ENCODE peak calls at places on chromosome 14, in eight cellular contexts. One of them, this sample, is unnamed.

GRCh38 chr14:43165651-43166050 is 1341.4 kb downstream of the FSCB start:
- DNase-seq in AG04450: no peak
- DNase-seq in lower lobe of right lung: no peak
- DNase-seq in breast epithelium: no peak
- DNase-seq in AG09309: no peak
- DNase-seq in epithelial cell of esophagus: no peak
- DNase-seq in right lobe of liver: no peak
- DNase-seq in kidney epithelial cell: no peak
- DNase-seq in this sample: no peak

GRCh38 chr14:72924332-72924731 is 1.9 kb upstream of the DCAF4 start:
- DNase-seq in AG04450: no peak
- DNase-seq in lower lobe of right lung: peak; percentile 71
- DNase-seq in breast epithelium: peak; percentile 93
- DNase-seq in AG09309: no peak
- DNase-seq in epithelial cell of esophagus: no peak
- DNase-seq in right lobe of liver: no peak
- DNase-seq in kidney epithelial cell: no peak
- DNase-seq in this sample: no peak

GRCh38 chr14:54291491-54292191 is 105.2 kb upstream of the CDKN3 start:
- DNase-seq in AG04450: no peak
- DNase-seq in lower lobe of right lung: no peak
- DNase-seq in breast epithelium: no peak
- DNase-seq in AG09309: no peak
- DNase-seq in epithelial cell of esophagus: no peak
- DNase-seq in right lobe of liver: no peak
- DNase-seq in kidney epithelial cell: no peak
- DNase-seq in this sample: no peak

GRCh38 chr14:34465069-34465859 is 3.2 kb upstream of the SPTSSA start:
- DNase-seq in AG04450: no peak
- DNase-seq in lower lobe of right lung: no peak
- DNase-seq in breast epithelium: no peak
- DNase-seq in AG09309: no peak
- DNase-seq in epithelial cell of esophagus: peak; percentile 35
- DNase-seq in right lobe of liver: no peak
- DNase-seq in kidney epithelial cell: no peak
- DNase-seq in this sample: peak; percentile 26

GRCh38 chr14:89853976-89854693 is 100.4 kb downstream of the EFCAB11 start:
- DNase-seq in AG04450: no peak
- DNase-seq in lower lobe of right lung: no peak
- DNase-seq in breast epithelium: no peak
- DNase-seq in AG09309: peak; percentile 82
- DNase-seq in epithelial cell of esophagus: no peak
- DNase-seq in right lobe of liver: no peak
- DNase-seq in kidney epithelial cell: no peak
- DNase-seq in this sample: no peak

GRCh38 chr14:30854492-30854891 is 19.9 kb upstream of the COCH start:
- DNase-seq in AG04450: no peak
- DNase-seq in lower lobe of right lung: no peak
- DNase-seq in breast epithelium: no peak
- DNase-seq in AG09309: no peak
- DNase-seq in epithelial cell of esophagus: peak; percentile 50
- DNase-seq in right lobe of liver: no peak
- DNase-seq in kidney epithelial cell: no peak
- DNase-seq in this sample: no peak

GRCh38 chr14:81402123-81402495 is 2.0 kb upstream of the STON2 start:
- DNase-seq in AG04450: no peak
- DNase-seq in lower lobe of right lung: no peak
- DNase-seq in breast epithelium: no peak
- DNase-seq in AG09309: no peak
- DNase-seq in epithelial cell of esophagus: peak; percentile 30
- DNase-seq in right lobe of liver: no peak
- DNase-seq in kidney epithelial cell: no peak
- DNase-seq in this sample: no peak

GRCh38 chr14:54881235-54881760 is 21.3 kb downstream of the GCH1 start:
- DNase-seq in AG04450: no peak
- DNase-seq in lower lobe of right lung: no peak
- DNase-seq in breast epithelium: no peak
- DNase-seq in AG09309: no peak
- DNase-seq in epithelial cell of esophagus: peak; percentile 63
- DNase-seq in right lobe of liver: no peak
- DNase-seq in kidney epithelial cell: no peak
- DNase-seq in this sample: no peak

GRCh38 chr14:92970233-92970625 is 47.3 kb downstream of the CHGA start:
- DNase-seq in AG04450: no peak
- DNase-seq in lower lobe of right lung: peak; percentile 28
- DNase-seq in breast epithelium: no peak
- DNase-seq in AG09309: no peak
- DNase-seq in epithelial cell of esophagus: no peak
- DNase-seq in right lobe of liver: no peak
- DNase-seq in kidney epithelial cell: no peak
- DNase-seq in this sample: no peak

GRCh38 chr14:91911474-91912032 is 35.9 kb downstream of the FBLN5 start:
- DNase-seq in AG04450: no peak
- DNase-seq in lower lobe of right lung: no peak
- DNase-seq in breast epithelium: no peak
- DNase-seq in AG09309: no peak
- DNase-seq in epithelial cell of esophagus: peak; percentile 71
- DNase-seq in right lobe of liver: no peak
- DNase-seq in kidney epithelial cell: no peak
- DNase-seq in this sample: no peak

GRCh38 chr14:30874120-30874998 is at the start of gene COCH:
- DNase-seq in AG04450: no peak
- DNase-seq in lower lobe of right lung: peak; percentile 47
- DNase-seq in breast epithelium: no peak
- DNase-seq in AG09309: no peak
- DNase-seq in epithelial cell of esophagus: no peak
- DNase-seq in right lobe of liver: peak; percentile 53
- DNase-seq in kidney epithelial cell: no peak
- DNase-seq in this sample: no peak

GRCh38 chr14:92922883-92923743 is at the start of gene CHGA:
- DNase-seq in AG04450: no peak
- DNase-seq in lower lobe of right lung: peak; percentile 65
- DNase-seq in breast epithelium: peak; percentile 60
- DNase-seq in AG09309: no peak
- DNase-seq in epithelial cell of esophagus: peak; percentile 57
- DNase-seq in right lobe of liver: no peak
- DNase-seq in kidney epithelial cell: no peak
- DNase-seq in this sample: no peak

GRCh38 chr14:77037886-77038511 is 9.5 kb upstream of the IRF2BPL start:
- DNase-seq in AG04450: no peak
- DNase-seq in lower lobe of right lung: peak; percentile 68
- DNase-seq in breast epithelium: no peak
- DNase-seq in AG09309: no peak
- DNase-seq in epithelial cell of esophagus: no peak
- DNase-seq in right lobe of liver: no peak
- DNase-seq in kidney epithelial cell: no peak
- DNase-seq in this sample: no peak

GRCh38 chr14:73059326-73059725 is 992 bp downstream of the RBM25 start:
- DNase-seq in AG04450: no peak
- DNase-seq in lower lobe of right lung: no peak
- DNase-seq in breast epithelium: no peak
- DNase-seq in AG09309: no peak
- DNase-seq in epithelial cell of esophagus: peak; percentile 18
- DNase-seq in right lobe of liver: no peak
- DNase-seq in kidney epithelial cell: no peak
- DNase-seq in this sample: no peak

GRCh38 chr14:90578283-90578985 is 181.6 kb downstream of the CALM1 start:
- DNase-seq in AG04450: no peak
- DNase-seq in lower lobe of right lung: no peak
- DNase-seq in breast epithelium: no peak
- DNase-seq in AG09309: no peak
- DNase-seq in epithelial cell of esophagus: no peak
- DNase-seq in right lobe of liver: no peak
- DNase-seq in kidney epithelial cell: no peak
- DNase-seq in this sample: no peak

GRCh38 chr14:91946313-91947195 is 940 bp downstream of the FBLN5 start:
- DNase-seq in AG04450: no peak
- DNase-seq in lower lobe of right lung: no peak
- DNase-seq in breast epithelium: no peak
- DNase-seq in AG09309: no peak
- DNase-seq in epithelial cell of esophagus: no peak
- DNase-seq in right lobe of liver: no peak
- DNase-seq in kidney epithelial cell: no peak
- DNase-seq in this sample: no peak

GRCh38 chr14:98548071-98548686 is 723.8 kb downstream of the BCL11B start:
- DNase-seq in AG04450: no peak
- DNase-seq in lower lobe of right lung: no peak
- DNase-seq in breast epithelium: no peak
- DNase-seq in AG09309: no peak
- DNase-seq in epithelial cell of esophagus: peak; percentile 18
- DNase-seq in right lobe of liver: no peak
- DNase-seq in kidney epithelial cell: no peak
- DNase-seq in this sample: no peak

GRCh38 chr14:105527381-105528196 is 1.2 kb downstream of the TMEM121 start:
- DNase-seq in AG04450: no peak
- DNase-seq in lower lobe of right lung: no peak
- DNase-seq in breast epithelium: no peak
- DNase-seq in AG09309: no peak
- DNase-seq in epithelial cell of esophagus: no peak
- DNase-seq in right lobe of liver: no peak
- DNase-seq in kidney epithelial cell: no peak
- DNase-seq in this sample: no peak

GRCh38 chr14:105526781-105527380 is 498 bp downstream of the TMEM121 start:
- DNase-seq in AG04450: no peak
- DNase-seq in lower lobe of right lung: no peak
- DNase-seq in breast epithelium: no peak
- DNase-seq in AG09309: no peak
- DNase-seq in epithelial cell of esophagus: no peak
- DNase-seq in right lobe of liver: no peak
- DNase-seq in kidney epithelial cell: no peak
- DNase-seq in this sample: no peak

GRCh38 chr14:105525326-105525725 is 1.1 kb upstream of the TMEM121 start:
- DNase-seq in AG04450: no peak
- DNase-seq in lower lobe of right lung: no peak
- DNase-seq in breast epithelium: no peak
- DNase-seq in AG09309: no peak
- DNase-seq in epithelial cell of esophagus: no peak
- DNase-seq in right lobe of liver: no peak
- DNase-seq in kidney epithelial cell: no peak
- DNase-seq in this sample: no peak

GRCh38 chr14:105528197-105528858 is 1.9 kb downstream of the TMEM121 start:
- DNase-seq in AG04450: peak; percentile 8
- DNase-seq in lower lobe of right lung: peak; percentile 86
- DNase-seq in breast epithelium: peak; percentile 81
- DNase-seq in AG09309: peak; percentile 8
- DNase-seq in epithelial cell of esophagus: peak; percentile 70
- DNase-seq in right lobe of liver: peak; percentile 82
- DNase-seq in kidney epithelial cell: no peak
- DNase-seq in this sample: peak; percentile 17

GRCh38 chr14:105525861-105526780 is at the start of gene TMEM121:
- DNase-seq in AG04450: no peak
- DNase-seq in lower lobe of right lung: no peak
- DNase-seq in breast epithelium: no peak
- DNase-seq in AG09309: no peak
- DNase-seq in epithelial cell of esophagus: no peak
- DNase-seq in right lobe of liver: no peak
- DNase-seq in kidney epithelial cell: no peak
- DNase-seq in this sample: no peak
- H3K4me3 ChIP-seq in AG04450: peak within 1 kb of the TSS; percentile 59
- H3K4me3 ChIP-seq in lower lobe of right lung: peak within 1 kb of the TSS; percentile 75
- H3K4me3 ChIP-seq in breast epithelium: peak within 1 kb of the TSS; percentile 79
- H3K4me3 ChIP-seq in AG09309: peak within 1 kb of the TSS; percentile 62
- H3K4me3 ChIP-seq in epithelial cell of esophagus: peak within 1 kb of the TSS; percentile 41
- H3K4me3 ChIP-seq in right lobe of liver: peak within 1 kb of the TSS; percentile 39
- H3K4me3 ChIP-seq in kidney epithelial cell: peak within 1 kb of the TSS; percentile 48
- H3K4me3 ChIP-seq in this sample: peak within 1 kb of the TSS; percentile 37

GRCh38 chr14:59632381-59632780 is 55.8 kb upstream of the CCDC175 start:
- DNase-seq in AG04450: no peak
- DNase-seq in lower lobe of right lung: no peak
- DNase-seq in breast epithelium: no peak
- DNase-seq in AG09309: no peak
- DNase-seq in epithelial cell of esophagus: peak; percentile 57
- DNase-seq in right lobe of liver: no peak
- DNase-seq in kidney epithelial cell: no peak
- DNase-seq in this sample: no peak
- TF ChIP-seq CTCF in AG04450: peak; percentile 63
- TF ChIP-seq CTCF in lower lobe of right lung: peak; percentile 45
- TF ChIP-seq CTCF in breast epithelium: no peak
- TF ChIP-seq CTCF in AG09309: peak; percentile 52
- TF ChIP-seq CTCF in epithelial cell of esophagus: peak; percentile 45
- TF ChIP-seq CTCF in right lobe of liver: peak; percentile 65
- TF ChIP-seq CTCF in kidney epithelial cell: peak; percentile 50
- TF ChIP-seq CTCF in this sample: peak; percentile 50

GRCh38 chr14:102853703-102854396 is 68.6 kb upstream of the AMN start:
- DNase-seq in AG04450: no peak
- DNase-seq in lower lobe of right lung: no peak
- DNase-seq in breast epithelium: no peak
- DNase-seq in AG09309: no peak
- DNase-seq in epithelial cell of esophagus: peak; percentile 78
- DNase-seq in right lobe of liver: no peak
- DNase-seq in kidney epithelial cell: no peak
- DNase-seq in this sample: no peak

GRCh38 chr14:102854397-102854703 is 68.1 kb upstream of the AMN start:
- DNase-seq in AG04450: no peak
- DNase-seq in lower lobe of right lung: no peak
- DNase-seq in breast epithelium: no peak
- DNase-seq in AG09309: no peak
- DNase-seq in epithelial cell of esophagus: no peak
- DNase-seq in right lobe of liver: no peak
- DNase-seq in kidney epithelial cell: no peak
- DNase-seq in this sample: no peak

GRCh38 chr14:102848830-102849521 is 71.7 kb downstream of the TRAF3 start:
- DNase-seq in AG04450: no peak
- DNase-seq in lower lobe of right lung: no peak
- DNase-seq in breast epithelium: no peak
- DNase-seq in AG09309: no peak
- DNase-seq in epithelial cell of esophagus: no peak
- DNase-seq in right lobe of liver: no peak
- DNase-seq in kidney epithelial cell: no peak
- DNase-seq in this sample: peak; percentile 63

GRCh38 chr14:102849522-102850379 is 72.5 kb downstream of the TRAF3 start:
- DNase-seq in AG04450: no peak
- DNase-seq in lower lobe of right lung: no peak
- DNase-seq in breast epithelium: no peak
- DNase-seq in AG09309: no peak
- DNase-seq in epithelial cell of esophagus: peak; percentile 26
- DNase-seq in right lobe of liver: no peak
- DNase-seq in kidney epithelial cell: no peak
- DNase-seq in this sample: no peak
- H3K4me3 ChIP-seq in AG04450: peak overlapping the region; percentile 27
- H3K4me3 ChIP-seq in lower lobe of right lung: peak overlapping the region; percentile 16
- H3K4me3 ChIP-seq in breast epithelium: peak overlapping the region; percentile 1
- H3K4me3 ChIP-seq in AG09309: no peak overlapping the region
- H3K4me3 ChIP-seq in epithelial cell of esophagus: no peak overlapping the region
- H3K4me3 ChIP-seq in right lobe of liver: no peak overlapping the region
- H3K4me3 ChIP-seq in kidney epithelial cell: no peak overlapping the region
- H3K4me3 ChIP-seq in this sample: no peak overlapping the region

DNA sequence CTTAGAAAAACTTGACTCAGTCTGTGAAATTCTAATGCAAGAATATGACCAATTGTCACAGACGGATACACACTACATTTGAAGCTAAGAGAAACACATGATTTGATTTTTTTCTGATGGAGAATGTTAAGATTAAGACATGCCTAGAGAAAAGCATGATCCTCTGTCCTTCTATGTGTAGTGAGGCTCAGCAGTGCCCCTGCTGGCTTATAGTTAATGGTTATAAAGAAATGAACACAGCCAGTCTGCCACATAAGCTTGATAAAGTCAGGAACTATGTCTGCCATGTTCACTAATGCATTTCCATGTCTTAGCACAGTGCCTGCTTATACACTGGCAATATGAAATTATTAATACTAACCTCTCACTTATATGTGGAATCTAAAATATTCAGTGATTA is 168.1 kb upstream of the DAAM1 start:
- DNase-seq in AG04450: no peak
- DNase-seq in lower lobe of right lung: no peak
- DNase-seq in breast epithelium: no peak
- DNase-seq in AG09309: no peak
- DNase-seq in epithelial cell of esophagus: peak; percentile 50
- DNase-seq in right lobe of liver: no peak
- DNase-seq in kidney epithelial cell: no peak
- DNase-seq in this sample: no peak
- TF ChIP-seq CTCF in AG04450: peak; percentile 65
- TF ChIP-seq CTCF in lower lobe of right lung: peak; percentile 27
- TF ChIP-seq CTCF in breast epithelium: no peak
- TF ChIP-seq CTCF in AG09309: peak; percentile 60
- TF ChIP-seq CTCF in epithelial cell of esophagus: peak; percentile 69
- TF ChIP-seq CTCF in right lobe of liver: peak; percentile 46
- TF ChIP-seq CTCF in kidney epithelial cell: peak; percentile 63
- TF ChIP-seq CTCF in this sample: peak; percentile 50